ENCODE peak calls at places on chromosomes 13 and 19, in four cellular contexts. One of them, this sample, is unnamed.
A peak's percentile ranks its signal among the peaks of the same experiment; 100 is the strongest.

GRCh38 chr13:58655086-58655485 is 1023.5 kb downstream of the PCDH17 start:
- DNase-seq in fibroblast of lung: no peak
- DNase-seq in dorsolateral prefrontal cortex: no peak
- DNase-seq in sigmoid colon: no peak
- DNase-seq in this sample: no peak

GRCh38 chr13:33176526-33176925 is 109.0 kb downstream of the STARD13 start:
- DNase-seq in fibroblast of lung: peak; percentile 42
- DNase-seq in sigmoid colon: no peak
- DNase-seq in dorsolateral prefrontal cortex: no peak
- DNase-seq in this sample: no peak

GRCh38 chr13:32150794-32151193 is 119.2 kb downstream of the FRY start:
- DNase-seq in fibroblast of lung: peak; percentile 93
- DNase-seq in sigmoid colon: peak; percentile 89
- DNase-seq in dorsolateral prefrontal cortex: no peak
- DNase-seq in this sample: no peak

GRCh38 chr13:113666324-113666660 is 727 bp upstream of the GRK1 start:
- DNase-seq in dorsolateral prefrontal cortex: no peak
- DNase-seq in sigmoid colon: peak; percentile 50
- DNase-seq in fibroblast of lung: no peak
- DNase-seq in this sample: no peak

GRCh38 chr19:52140077-52140710 is 456 bp upstream of the ZNF616 start:
- DNase-seq in dorsolateral prefrontal cortex: peak; percentile 11
- DNase-seq in fibroblast of lung: no peak
- DNase-seq in sigmoid colon: no peak
- DNase-seq in this sample: no peak

GRCh38 chr13:83538636-83539035 is 343.6 kb downstream of the SLITRK1 start:
- DNase-seq in sigmoid colon: no peak
- DNase-seq in dorsolateral prefrontal cortex: no peak
- DNase-seq in fibroblast of lung: no peak
- DNase-seq in this sample: no peak

GRCh38 chr19:2540646-2541454 is 64.9 kb downstream of the GADD45B start:
- DNase-seq in dorsolateral prefrontal cortex: no peak
- DNase-seq in sigmoid colon: peak; percentile 98
- DNase-seq in fibroblast of lung: peak; percentile 92
- DNase-seq in this sample: peak; percentile 86

GRCh38 chr13:40283666-40284065 is 382.8 kb downstream of the FOXO1 start:
- DNase-seq in fibroblast of lung: no peak
- DNase-seq in dorsolateral prefrontal cortex: no peak
- DNase-seq in sigmoid colon: no peak
- DNase-seq in this sample: peak; percentile 74

GRCh38 chr13:84563611-84564010 is 681.3 kb upstream of the SLITRK1 start:
- DNase-seq in dorsolateral prefrontal cortex: no peak
- DNase-seq in fibroblast of lung: no peak
- DNase-seq in sigmoid colon: no peak
- DNase-seq in this sample: no peak

GRCh38 chr13:23865065-23865464 is 24.1 kb downstream of the MIPEP start:
- DNase-seq in sigmoid colon: no peak
- DNase-seq in dorsolateral prefrontal cortex: no peak
- DNase-seq in fibroblast of lung: no peak
- DNase-seq in this sample: no peak

GRCh38 chr13:50732712-50733111 is 110.8 kb downstream of the DLEU7 start:
- DNase-seq in dorsolateral prefrontal cortex: no peak
- DNase-seq in sigmoid colon: no peak
- DNase-seq in fibroblast of lung: peak; percentile 35
- DNase-seq in this sample: peak; percentile 84

GRCh38 chr13:23087884-23088283 is 92.9 kb upstream of the SGCG start:
- DNase-seq in fibroblast of lung: peak; percentile 31
- DNase-seq in sigmoid colon: no peak
- DNase-seq in dorsolateral prefrontal cortex: no peak
- DNase-seq in this sample: peak; percentile 44

GRCh38 chr13:46648166-46648607 is 95.2 kb downstream of the LRCH1 start:
- DNase-seq in fibroblast of lung: peak; percentile 54
- DNase-seq in dorsolateral prefrontal cortex: no peak
- DNase-seq in sigmoid colon: peak; percentile 41
- DNase-seq in this sample: peak; percentile 20

GRCh38 chr19:10135551-10136334 is 16.0 kb upstream of the EIF3G start:
- DNase-seq in dorsolateral prefrontal cortex: no peak
- DNase-seq in fibroblast of lung: no peak
- DNase-seq in sigmoid colon: no peak
- DNase-seq in this sample: peak; percentile 15

GRCh38 chr19:7657047-7657779 is 11.6 kb upstream of the RETN start:
- DNase-seq in sigmoid colon: no peak
- DNase-seq in dorsolateral prefrontal cortex: peak; percentile 23
- DNase-seq in fibroblast of lung: peak; percentile 8
- DNase-seq in this sample: no peak

GRCh38 chr13:79780240-79780639 is 299.3 kb downstream of the NDFIP2 start:
- DNase-seq in fibroblast of lung: peak; percentile 9
- DNase-seq in dorsolateral prefrontal cortex: no peak
- DNase-seq in sigmoid colon: no peak
- DNase-seq in this sample: peak; percentile 27

GRCh38 chr13:112248909-112249592 is 127.1 kb upstream of the SPACA7 start:
- DNase-seq in fibroblast of lung: no peak
- DNase-seq in dorsolateral prefrontal cortex: no peak
- DNase-seq in sigmoid colon: no peak
- DNase-seq in this sample: no peak

GRCh38 chr13:45224181-45224580 is 23.3 kb upstream of the KCTD4 start:
- DNase-seq in sigmoid colon: no peak
- DNase-seq in fibroblast of lung: no peak
- DNase-seq in dorsolateral prefrontal cortex: no peak
- DNase-seq in this sample: no peak

GRCh38 chr19:42184401-42184861 is 33.0 kb downstream of the DEDD2 start:
- DNase-seq in fibroblast of lung: peak; percentile 84
- DNase-seq in dorsolateral prefrontal cortex: peak; percentile 86
- DNase-seq in sigmoid colon: peak; percentile 81
- DNase-seq in this sample: peak; percentile 60

GRCh38 chr19:41225238-41226052 is 6.4 kb downstream of the AXL start:
- DNase-seq in dorsolateral prefrontal cortex: no peak
- DNase-seq in fibroblast of lung: peak; percentile 99
- DNase-seq in sigmoid colon: peak; percentile 89
- DNase-seq in this sample: peak; percentile 97

GRCh38 chr13:39058040-39058439 is 19.8 kb downstream of the NHLRC3 start:
- DNase-seq in fibroblast of lung: no peak
- DNase-seq in sigmoid colon: no peak
- DNase-seq in dorsolateral prefrontal cortex: no peak
- DNase-seq in this sample: no peak

GRCh38 chr19:58154287-58154678 is 3.7 kb upstream of the ZNF329 start:
- DNase-seq in sigmoid colon: peak; percentile 69
- DNase-seq in fibroblast of lung: peak; percentile 61
- DNase-seq in dorsolateral prefrontal cortex: no peak
- DNase-seq in this sample: peak; percentile 27

GRCh38 chr13:111897178-111897845 is 169.6 kb upstream of the SOX1 start:
- DNase-seq in dorsolateral prefrontal cortex: peak; percentile 3
- DNase-seq in fibroblast of lung: no peak
- DNase-seq in sigmoid colon: peak; percentile 29
- DNase-seq in this sample: no peak

GRCh38 chr13:90806905-90807304 is 540.6 kb upstream of the MIR17HG start:
- DNase-seq in sigmoid colon: no peak
- DNase-seq in fibroblast of lung: no peak
- DNase-seq in dorsolateral prefrontal cortex: no peak
- DNase-seq in this sample: no peak

GRCh38 chr19:19488041-19488874 is 27.1 kb downstream of the TSSK6 start:
- DNase-seq in dorsolateral prefrontal cortex: no peak
- DNase-seq in sigmoid colon: no peak
- DNase-seq in fibroblast of lung: no peak
- DNase-seq in this sample: no peak

GRCh38 chr13:100658363-100658762 is 16.2 kb downstream of the TMTC4 start:
- DNase-seq in sigmoid colon: no peak
- DNase-seq in fibroblast of lung: no peak
- DNase-seq in dorsolateral prefrontal cortex: no peak
- DNase-seq in this sample: no peak

GRCh38 chr19:35116085-35116801 is 620 bp downstream of the FXYD3 start:
- DNase-seq in dorsolateral prefrontal cortex: no peak
- DNase-seq in fibroblast of lung: no peak
- DNase-seq in sigmoid colon: no peak
- DNase-seq in this sample: peak; percentile 65

GRCh38 chr13:39226359-39226758 is 188.1 kb downstream of the NHLRC3 start:
- DNase-seq in fibroblast of lung: no peak
- DNase-seq in dorsolateral prefrontal cortex: peak; percentile 36
- DNase-seq in sigmoid colon: no peak
- DNase-seq in this sample: no peak

GRCh38 chr19:34662919-34663318 is 14.0 kb downstream of the SCGB2B2 start:
- DNase-seq in dorsolateral prefrontal cortex: no peak
- DNase-seq in sigmoid colon: no peak
- DNase-seq in fibroblast of lung: no peak
- DNase-seq in this sample: peak; percentile 12

GRCh38 chr19:6417713-6418561 is 6.7 kb downstream of the KHSRP start:
- DNase-seq in sigmoid colon: peak; percentile 68
- DNase-seq in fibroblast of lung: peak; percentile 29
- DNase-seq in dorsolateral prefrontal cortex: peak; percentile 58
- DNase-seq in this sample: no peak
- TF ChIP-seq CTCF in sigmoid colon: no peak
- TF ChIP-seq CTCF in fibroblast of lung: peak; percentile 32
- TF ChIP-seq CTCF in dorsolateral prefrontal cortex: peak; percentile 66
- TF ChIP-seq CTCF in this sample: peak; percentile 39

GRCh38 chr13:99083976-99084375 is 106.1 kb upstream of the DOCK9 start:
- DNase-seq in fibroblast of lung: no peak
- DNase-seq in sigmoid colon: no peak
- DNase-seq in dorsolateral prefrontal cortex: no peak
- DNase-seq in this sample: no peak
- H3K27me3 ChIP-seq in fibroblast of lung: no peaks in the 10 kb centered on the region
- H3K27me3 ChIP-seq in sigmoid colon: no peaks in the 10 kb centered on the region
- H3K27me3 ChIP-seq in dorsolateral prefrontal cortex: no peaks in the 10 kb centered on the region
- H3K27me3 ChIP-seq in this sample: no peaks in the 10 kb centered on the region

GRCh38 chr13:30112602-30113435 is 194.5 kb downstream of the KATNAL1 start:
- DNase-seq in fibroblast of lung: peak; percentile 90
- DNase-seq in dorsolateral prefrontal cortex: peak; percentile 83
- DNase-seq in sigmoid colon: peak; percentile 93
- DNase-seq in this sample: peak; percentile 76
- H3K4me3 ChIP-seq in fibroblast of lung: no peak overlapping the region
- H3K4me3 ChIP-seq in dorsolateral prefrontal cortex: peak overlapping the region; percentile 58
- H3K4me3 ChIP-seq in sigmoid colon: no peak overlapping the region
- H3K4me3 ChIP-seq in this sample: no peak overlapping the region

GRCh38 chr13:30255696-30256095 is 51.7 kb downstream of the KATNAL1 start:
- DNase-seq in sigmoid colon: no peak
- DNase-seq in dorsolateral prefrontal cortex: no peak
- DNase-seq in fibroblast of lung: peak; percentile 33
- DNase-seq in this sample: peak; percentile 13
- TF ChIP-seq CTCF in sigmoid colon: no peak
- TF ChIP-seq CTCF in dorsolateral prefrontal cortex: peak; percentile 43
- TF ChIP-seq CTCF in fibroblast of lung: no peak
- TF ChIP-seq CTCF in this sample: peak; percentile 12

GRCh38 chr13:36436811-36437210 is 4.5 kb downstream of the CCNA1 start:
- DNase-seq in dorsolateral prefrontal cortex: no peak
- DNase-seq in sigmoid colon: no peak
- DNase-seq in fibroblast of lung: no peak
- DNase-seq in this sample: no peak
- H3K27me3 ChIP-seq in dorsolateral prefrontal cortex: peaks cover 2% of the 10 kb centered on the region
- H3K27me3 ChIP-seq in sigmoid colon: peaks cover 7% of the 10 kb centered on the region
- H3K27me3 ChIP-seq in fibroblast of lung: peaks cover 13% of the 10 kb centered on the region
- H3K27me3 ChIP-seq in this sample: no peaks in the 10 kb centered on the region

This sample was measured in bronchial epithelial cell.